ENCODE peak calls at places on chromosomes 3 and 15, in eight cellular contexts. Y is HepG2, H is GM12878, B is K562, C is esophagus muscularis mucosa, E is sigmoid colon, M is transverse colon, A is stomach. L is an unnamed sample.

GRCh38 chr15:77481670-77482069 is 61.0 kb downstream of the HMG20A start:
- DNase-seq in A (no peak), E (no peak), Y (no peak), H (no peak), C (no peak), B (no peak), M (no peak), L (no peak)

GRCh38 chr15:40229956-40230355 is 8.9 kb upstream of the PAK6 start:
- DNase-seq in C (no peak), E (no peak), B (no peak), A (no peak), H (no peak), Y (no peak), M (no peak), L (no peak)

GRCh38 chr3:41224120-41224806 is 25.0 kb downstream of the CTNNB1 start:
- DNase-seq in B (no peak), A (no peak), C (no peak), H (no peak), M (no peak), E (no peak), Y (no peak), L (no peak)

GRCh38 chr3:64340636-64341240 is 115.5 kb upstream of the PRICKLE2 start:
- DNase-seq in H (no peak), B (no peak), A (no peak), M (no peak), C (peak; percentile 50), Y (no peak), E (no peak), L (no peak)

GRCh38 chr15:29822685-29823459 is 604 bp upstream of the TJP1 start:
- DNase-seq in C (peak; percentile 93), H (no peak), M (peak; percentile 72), A (peak; percentile 72), B (no peak), E (peak; percentile 87), Y (peak; percentile 66), L (peak; percentile 86)

GRCh38 chr15:48823237-48823636 is 12.4 kb upstream of the CEP152 start:
- DNase-seq in E (no peak), B (no peak), M (no peak), A (no peak), Y (no peak), C (no peak), H (no peak), L (no peak)

GRCh38 chr3:50370594-50370993 is 11.3 kb upstream of the TMEM115 start:
- DNase-seq in A (no peak), M (no peak), E (no peak), C (no peak), Y (no peak), B (peak; percentile 49), H (no peak), L (no peak)

GRCh38 chr3:170815340-170815739 is 54.7 kb downstream of the RPL22L1 start:
- DNase-seq in M (peak; percentile 36), A (peak; percentile 62), E (no peak), Y (peak; percentile 7), B (peak; percentile 49), H (no peak), C (no peak), L (no peak)

GRCh38 chr15:77869021-77869895 is 208.3 kb downstream of the TBC1D2B start:
- DNase-seq in C (no peak), H (no peak), E (peak; percentile 50), A (no peak), M (no peak), B (no peak), Y (no peak), L (peak; percentile 42)

GRCh38 chr15:28111552-28111951 is 12.4 kb upstream of the OCA2 start:
- DNase-seq in H (no peak), A (no peak), M (no peak), C (no peak), Y (no peak), E (peak; percentile 43), B (no peak), L (no peak)

GRCh38 chr15:28112101-28112760 is 13.1 kb upstream of the OCA2 start:
- DNase-seq in Y (no peak), M (no peak), E (peak; percentile 52), C (no peak), B (no peak), A (no peak), H (no peak), L (no peak)

GRCh38 chr15:28114114-28114455 is 15.0 kb upstream of the OCA2 start:
- DNase-seq in M (no peak), B (no peak), C (no peak), H (no peak), Y (no peak), A (no peak), E (no peak), L (no peak)

GRCh38 chr15:28113426-28114113 is 14.5 kb upstream of the OCA2 start:
- DNase-seq in B (no peak), H (no peak), Y (no peak), M (no peak), C (no peak), A (no peak), E (peak; percentile 59), L (no peak)

DNA sequence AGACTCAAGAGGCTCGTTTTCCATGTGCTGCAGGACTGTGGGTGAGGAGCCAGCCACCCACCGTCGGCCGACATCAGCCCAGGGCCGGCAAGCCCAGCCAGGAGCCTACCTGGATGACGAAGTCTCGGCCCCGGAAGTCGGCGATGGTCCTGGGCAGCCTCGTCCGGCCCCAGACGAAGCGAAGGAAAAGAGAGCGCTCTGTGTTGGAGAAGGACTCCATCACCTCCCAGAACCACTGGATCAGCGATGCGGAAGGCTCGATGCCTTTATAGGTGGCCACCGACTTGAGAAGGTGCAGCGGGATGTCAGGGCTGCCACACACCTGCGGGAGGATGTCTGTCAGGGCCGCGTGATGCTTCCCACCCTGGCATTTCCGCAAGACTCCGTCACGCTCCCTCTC is 13.8 kb upstream of the OCA2 start:
- DNase-seq in B (no peak), A (no peak), E (peak; percentile 49), C (no peak), H (no peak), M (no peak), Y (no peak), L (no peak)
- TF ChIP-seq EP300 in B (no peak), A (no peak), E (no peak), C (no peak), H (no peak), M (no peak), Y (no peak), L (no peak)

GRCh38 chr15:88638626-88639372 is at the start of gene ISG20:
- DNase-seq in H (peak; percentile 93), C (peak; percentile 99), Y (peak; percentile 95), M (peak; percentile 96), E (peak; percentile 96), B (peak; percentile 94), A (peak; percentile 97), L (peak; percentile 94)

GRCh38 chr15:88637436-88637835 is 1.4 kb upstream of the ISG20 start:
- DNase-seq in H (no peak), A (no peak), B (no peak), E (peak; percentile 43), M (no peak), C (no peak), Y (no peak), L (no peak)

GRCh38 chr15:88636039-88636438 is 2.8 kb upstream of the ISG20 start:
- DNase-seq in Y (no peak), H (no peak), A (peak; percentile 88), B (no peak), C (no peak), E (no peak), M (peak; percentile 56), L (no peak)

GRCh38 chr15:88636654-88637053 is 2.2 kb upstream of the ISG20 start:
- DNase-seq in C (no peak), A (no peak), M (no peak), Y (no peak), H (no peak), E (peak; percentile 57), B (no peak), L (no peak)

GRCh38 chr15:88637841-88638625 is 783 bp upstream of the ISG20 start:
- DNase-seq in Y (peak; percentile 78), M (no peak), H (no peak), B (no peak), A (no peak), C (no peak), E (no peak), L (no peak)
- H3K4me1 ChIP-seq in Y (peaks cover 45% of the 10 kb centered on the region), M (peaks cover 9% of the 10 kb centered on the region), H (peaks cover 69% of the 10 kb centered on the region), B (peaks cover 16% of the 10 kb centered on the region), A (peaks cover 55% of the 10 kb centered on the region), C (peaks cover 29% of the 10 kb centered on the region), E (peaks cover 14% of the 10 kb centered on the region), L (peaks cover 57% of the 10 kb centered on the region)

GRCh38 chr3:58132850-58133249 is 77.9 kb downstream of the DNASE1L3 start:
- DNase-seq in E (no peak), H (no peak), M (no peak), C (no peak), A (no peak), Y (no peak), B (no peak), L (no peak)

GRCh38 chr3:58134468-58134867 is 76.3 kb downstream of the DNASE1L3 start:
- DNase-seq in Y (no peak), C (no peak), A (no peak), E (no peak), H (no peak), B (no peak), M (no peak), L (no peak)

GRCh38 chr3:58131101-58131500 is 79.7 kb downstream of the DNASE1L3 start:
- DNase-seq in B (no peak), M (no peak), E (no peak), A (no peak), Y (no peak), H (no peak), C (no peak), L (no peak)

GRCh38 chr3:58129041-58129440 is 81.7 kb downstream of the DNASE1L3 start:
- DNase-seq in Y (no peak), B (no peak), C (no peak), M (no peak), E (no peak), A (no peak), H (no peak), L (no peak)

GRCh38 chr3:58130591-58130990 is 80.2 kb downstream of the DNASE1L3 start:
- DNase-seq in Y (no peak), A (no peak), B (no peak), H (no peak), C (no peak), E (no peak), M (no peak), L (no peak)
- TF ChIP-seq POLR2AphosphoS5 in Y (no peak), A (no peak), B (no peak), H (no peak), C (no peak), E (no peak), M (no peak), L (no peak)

GRCh38 chr15:68844856-68845550 is 24.3 kb upstream of the ANP32A start:
- DNase-seq in A (no peak), C (no peak), Y (no peak), E (no peak), B (no peak), M (no peak), H (no peak), L (no peak)

GRCh38 chr15:68846851-68847439 is 26.2 kb upstream of the ANP32A start:
- DNase-seq in H (no peak), B (no peak), E (no peak), C (no peak), M (no peak), Y (no peak), A (no peak), L (no peak)

GRCh38 chr15:68842958-68843357 is 22.3 kb upstream of the ANP32A start:
- DNase-seq in M (no peak), H (no peak), Y (no peak), E (no peak), A (no peak), C (no peak), B (no peak), L (no peak)

GRCh38 chr15:68849477-68849876 is 28.8 kb upstream of the ANP32A start:
- DNase-seq in E (no peak), M (no peak), A (no peak), C (no peak), B (no peak), H (no peak), Y (no peak), L (no peak)

GRCh38 chr15:68843425-68844311 is 23.0 kb upstream of the ANP32A start:
- DNase-seq in C (no peak), Y (no peak), E (no peak), M (peak; percentile 10), H (no peak), B (no peak), A (no peak), L (no peak)
- TF ChIP-seq EP300 in C (no peak), Y (no peak), E (no peak), M (no peak), H (no peak), B (no peak), A (no peak), L (no peak)